ENCODE peak calls at places on chromosome 6, in four cellular contexts. One of them, this sample, is unnamed.

GRCh38 chr6:34412643-34413214 is 13.1 kb downstream of the RPS10 start:
- DNase-seq in WERI-Rb-1: no peak
- DNase-seq in skeletal muscle cell: no peak
- DNase-seq in NCI-H1105: no peak
- DNase-seq in this sample: no peak

GRCh38 chr6:4802312-4802935 is 26.2 kb downstream of the CDYL start:
- DNase-seq in WERI-Rb-1: no peak
- DNase-seq in NCI-H1105: no peak
- DNase-seq in skeletal muscle cell: no peak
- DNase-seq in this sample: no peak

GRCh38 chr6:112245511-112246203 is 8.7 kb downstream of the LAMA4 start:
- DNase-seq in skeletal muscle cell: no peak
- DNase-seq in NCI-H1105: no peak
- DNase-seq in WERI-Rb-1: no peak
- DNase-seq in this sample: no peak

GRCh38 chr6:139490482-139490881 is 116.0 kb upstream of the CITED2 start:
- DNase-seq in WERI-Rb-1: no peak
- DNase-seq in skeletal muscle cell: no peak
- DNase-seq in NCI-H1105: no peak
- DNase-seq in this sample: no peak

GRCh38 chr6:151391471-151392428 is at the start of gene ZBTB2:
- DNase-seq in WERI-Rb-1: peak; percentile 77
- DNase-seq in skeletal muscle cell: peak; percentile 33
- DNase-seq in NCI-H1105: peak; percentile 61
- DNase-seq in this sample: no peak

GRCh38 chr6:46993846-46994245 is 48.3 kb downstream of the ADGRF1 start:
- DNase-seq in WERI-Rb-1: no peak
- DNase-seq in skeletal muscle cell: peak; percentile 23
- DNase-seq in NCI-H1105: no peak
- DNase-seq in this sample: no peak

GRCh38 chr6:35970181-35970580 is 49.3 kb upstream of the SRPK1 start:
- DNase-seq in NCI-H1105: no peak
- DNase-seq in skeletal muscle cell: no peak
- DNase-seq in WERI-Rb-1: no peak
- DNase-seq in this sample: no peak

GRCh38 chr6:33199687-33200233 is 705 bp downstream of the RXRB start:
- DNase-seq in NCI-H1105: peak; percentile 70
- DNase-seq in WERI-Rb-1: peak; percentile 92
- DNase-seq in skeletal muscle cell: no peak
- DNase-seq in this sample: no peak

GRCh38 chr6:73696990-73697651 is 1.1 kb downstream of the CD109 start:
- DNase-seq in NCI-H1105: no peak
- DNase-seq in WERI-Rb-1: no peak
- DNase-seq in skeletal muscle cell: no peak
- DNase-seq in this sample: no peak

GRCh38 chr6:144574796-144575195 is 289.7 kb downstream of the UTRN start:
- DNase-seq in WERI-Rb-1: no peak
- DNase-seq in skeletal muscle cell: no peak
- DNase-seq in NCI-H1105: no peak
- DNase-seq in this sample: no peak

GRCh38 chr6:6772751-6773150 is 184.2 kb downstream of the LY86 start:
- DNase-seq in NCI-H1105: peak; percentile 6
- DNase-seq in skeletal muscle cell: no peak
- DNase-seq in WERI-Rb-1: peak; percentile 68
- DNase-seq in this sample: peak; percentile 47

GRCh38 chr6:111709615-111710398 is 104.1 kb upstream of the TRAF3IP2 start:
- DNase-seq in skeletal muscle cell: no peak
- DNase-seq in WERI-Rb-1: peak; percentile 52
- DNase-seq in NCI-H1105: peak; percentile 85
- DNase-seq in this sample: peak; percentile 78

GRCh38 chr6:396126-396520 is 4.6 kb downstream of the IRF4 start:
- DNase-seq in NCI-H1105: no peak
- DNase-seq in WERI-Rb-1: no peak
- DNase-seq in skeletal muscle cell: no peak
- DNase-seq in this sample: no peak

GRCh38 chr6:112029045-112029822 is 24.7 kb upstream of the CCN6 start:
- DNase-seq in WERI-Rb-1: peak; percentile 80
- DNase-seq in skeletal muscle cell: no peak
- DNase-seq in NCI-H1105: peak; percentile 57
- DNase-seq in this sample: peak; percentile 52

GRCh38 chr6:53250761-53251672 is 97.7 kb downstream of the ELOVL5 start:
- DNase-seq in NCI-H1105: no peak
- DNase-seq in WERI-Rb-1: no peak
- DNase-seq in skeletal muscle cell: peak; percentile 64
- DNase-seq in this sample: no peak

GRCh38 chr6:155084431-155085123 is 89.5 kb downstream of the TIAM2 start:
- DNase-seq in WERI-Rb-1: no peak
- DNase-seq in NCI-H1105: no peak
- DNase-seq in skeletal muscle cell: no peak
- DNase-seq in this sample: no peak

GRCh38 chr6:159172066-159172465 is 2.9 kb downstream of the FNDC1 start:
- DNase-seq in WERI-Rb-1: no peak
- DNase-seq in skeletal muscle cell: no peak
- DNase-seq in NCI-H1105: no peak
- DNase-seq in this sample: no peak

GRCh38 chr6:80214436-80215022 is 108.1 kb downstream of the BCKDHB start:
- DNase-seq in WERI-Rb-1: peak; percentile 23
- DNase-seq in skeletal muscle cell: no peak
- DNase-seq in NCI-H1105: peak; percentile 59
- DNase-seq in this sample: peak; percentile 26

GRCh38 chr6:10465633-10466499 is 51.0 kb upstream of the TFAP2A start:
- DNase-seq in WERI-Rb-1: peak; percentile 88
- DNase-seq in NCI-H1105: peak; percentile 18
- DNase-seq in skeletal muscle cell: no peak
- DNase-seq in this sample: no peak

GRCh38 chr6:99745651-99746050 is 139.0 kb downstream of the PRDM13 start:
- DNase-seq in skeletal muscle cell: no peak
- DNase-seq in NCI-H1105: no peak
- DNase-seq in WERI-Rb-1: no peak
- DNase-seq in this sample: no peak

GRCh38 chr6:89323461-89324098 is 8.5 kb upstream of the GABRR2 start:
- DNase-seq in NCI-H1105: no peak
- DNase-seq in skeletal muscle cell: peak; percentile 19
- DNase-seq in WERI-Rb-1: no peak
- DNase-seq in this sample: no peak

GRCh38 chr6:154937306-154938244 is 57.5 kb upstream of the TIAM2 start:
- DNase-seq in NCI-H1105: no peak
- DNase-seq in skeletal muscle cell: no peak
- DNase-seq in WERI-Rb-1: no peak
- DNase-seq in this sample: peak; percentile 41

GRCh38 chr6:77401231-77401630 is 62.1 kb downstream of the HTR1B start:
- DNase-seq in NCI-H1105: no peak
- DNase-seq in skeletal muscle cell: no peak
- DNase-seq in WERI-Rb-1: no peak
- DNase-seq in this sample: no peak

GRCh38 chr6:32792901-32793400 is 23.9 kb downstream of the HLA-DOB start:
- DNase-seq in NCI-H1105: no peak
- DNase-seq in WERI-Rb-1: no peak
- DNase-seq in skeletal muscle cell: no peak
- DNase-seq in this sample: no peak

GRCh38 chr6:54074591-54075195 is 36.5 kb upstream of the MLIP start:
- DNase-seq in WERI-Rb-1: no peak
- DNase-seq in NCI-H1105: no peak
- DNase-seq in skeletal muscle cell: peak; percentile 27
- DNase-seq in this sample: no peak

GRCh38 chr6:35718354-35718695 is 18.5 kb upstream of the ARMC12 start:
- DNase-seq in WERI-Rb-1: no peak
- DNase-seq in skeletal muscle cell: no peak
- DNase-seq in NCI-H1105: no peak
- DNase-seq in this sample: no peak

GRCh38 chr6:52536424-52536916 is 40.4 kb downstream of the TRAM2 start:
- DNase-seq in skeletal muscle cell: no peak
- DNase-seq in WERI-Rb-1: no peak
- DNase-seq in NCI-H1105: no peak
- DNase-seq in this sample: no peak

GRCh38 chr6:111793711-111794111 is 79.5 kb downstream of the FYN start:
- DNase-seq in NCI-H1105: no peak
- DNase-seq in skeletal muscle cell: no peak
- DNase-seq in WERI-Rb-1: no peak
- DNase-seq in this sample: no peak

GRCh38 chr6:84657025-84657424 is 107.4 kb downstream of the TBX18 start:
- DNase-seq in NCI-H1105: no peak
- DNase-seq in WERI-Rb-1: no peak
- DNase-seq in skeletal muscle cell: no peak
- DNase-seq in this sample: no peak

GRCh38 chr6:148883270-148883669 is 136.4 kb downstream of the UST start:
- DNase-seq in skeletal muscle cell: no peak
- DNase-seq in WERI-Rb-1: no peak
- DNase-seq in NCI-H1105: no peak
- DNase-seq in this sample: no peak

This sample was measured in NCI-H2029 treated with DMSO at 0.1 percent for 48 hours.